ENCODE peak calls at places on chromosome 18, in five cellular contexts. U is neural progenitor cell; O is bronchial epithelial cell; L is colonic mucosa; P is naive thymus-derived CD4-positive, alpha-beta T cell. C is an unnamed sample.

GRCh38 chr18:10878703-10879102 is 270.7 kb downstream of the PIEZO2 start:
- DNase-seq in U (no peak), O (no peak), L (no peak), P (no peak), C (no peak)

GRCh38 chr18:61612517-61612916 is 279.3 kb downstream of the CDH20 start:
- DNase-seq in U (no peak), O (no peak), L (no peak), P (no peak), C (no peak)

GRCh38 chr18:9642799-9643445 is 28.6 kb upstream of the PPP4R1 start:
- DNase-seq in U (no peak), O (peak; percentile 55), L (no peak), P (no peak), C (no peak)

GRCh38 chr18:35117951-35118411 is 76.8 kb downstream of the MAPRE2 start:
- DNase-seq in U (peak; percentile 31), O (no peak), L (no peak), P (no peak), C (no peak)

GRCh38 chr18:33231474-33232317 is 208.8 kb downstream of the CCDC178 start:
- DNase-seq in U (peak; percentile 92), O (peak; percentile 63), L (peak; percentile 82), P (peak; percentile 25), C (peak; percentile 12)

GRCh38 chr18:3118195-3119010 is 101.4 kb downstream of the MYOM1 start:
- DNase-seq in U (no peak), O (peak; percentile 27), L (no peak), P (no peak), C (no peak)

GRCh38 chr18:26637983-26638382 is 89.6 kb upstream of the KCTD1 start:
- DNase-seq in U (no peak), O (no peak), L (no peak), P (no peak), C (no peak)

GRCh38 chr18:44823782-44824181 is 143.1 kb downstream of the SETBP1 start:
- DNase-seq in U (no peak), O (peak; percentile 93), L (no peak), P (no peak), C (no peak)

DNA sequence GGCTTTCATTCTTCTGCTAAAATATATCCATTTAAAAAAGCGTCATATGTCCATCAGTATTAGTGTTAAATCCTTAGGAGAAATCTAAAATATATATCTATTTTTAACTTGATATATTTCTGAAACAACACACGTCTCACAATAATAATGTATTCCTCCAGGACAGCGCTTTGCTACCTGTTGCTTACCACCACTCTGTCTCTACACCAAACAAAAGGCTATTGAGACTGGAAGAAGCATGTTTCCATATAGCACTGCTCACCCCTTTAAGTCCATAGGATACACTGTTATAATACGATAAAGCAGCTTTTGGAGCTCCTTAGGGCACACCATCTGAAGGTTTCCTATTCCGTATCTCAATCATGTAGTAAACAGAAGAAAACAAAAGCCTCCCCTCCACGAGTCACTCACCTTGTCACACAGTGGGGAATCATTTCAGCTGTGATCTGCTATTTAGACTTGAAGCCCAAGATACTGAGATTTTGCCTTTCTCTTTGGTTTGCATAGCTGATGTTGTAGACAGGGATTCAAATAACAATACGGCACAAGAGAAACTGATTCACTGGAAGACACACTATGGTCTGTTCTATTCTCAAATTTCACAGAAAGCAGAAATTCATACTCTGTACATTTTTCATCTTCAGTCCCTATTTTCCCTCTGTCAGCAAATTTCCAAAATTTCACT is 187.3 kb downstream of the TCF4 start:
- DNase-seq in U (no peak), O (no peak), L (no peak), P (no peak), C (no peak)
- H3K4me3 ChIP-seq in U (no peak overlapping the region), O (no peak overlapping the region), L (no peak overlapping the region), P (no peak overlapping the region), C (no peak overlapping the region)

GRCh38 chr18:58592223-58593214 is 36.4 kb downstream of the ALPK2 start:
- DNase-seq in U (peak; percentile 89), O (peak; percentile 11), L (no peak), P (no peak), C (no peak)
- H3K4me3 ChIP-seq in U (no peak overlapping the region), O (no peak overlapping the region), L (no peak overlapping the region), P (no peak overlapping the region), C (no peak overlapping the region)

DNA sequence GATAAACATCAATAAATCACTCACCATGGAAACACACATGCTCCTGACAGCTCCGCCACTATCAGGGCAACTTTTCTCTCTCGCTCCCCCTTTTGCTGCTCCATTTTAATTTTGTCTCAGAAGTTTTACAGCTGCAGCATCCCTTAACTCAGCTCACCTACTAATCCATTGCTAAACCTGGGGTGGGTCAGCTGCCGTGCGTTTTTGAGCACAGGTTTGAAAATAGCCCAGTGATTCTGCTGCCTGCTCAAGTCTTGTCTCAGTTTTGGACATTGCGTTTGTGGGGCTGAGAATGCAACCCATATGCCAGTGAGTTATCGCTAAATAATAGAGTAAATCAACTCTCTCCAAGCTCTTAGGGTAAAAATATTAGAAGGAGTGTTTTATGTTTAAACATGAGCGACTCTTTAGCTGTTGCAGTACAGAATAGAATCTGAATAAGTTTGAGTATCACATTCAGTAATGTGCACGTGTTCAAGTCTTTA is 2.1 kb downstream of the TSHZ1 start:
- DNase-seq in U (no peak), O (no peak), L (peak; percentile 36), P (no peak), C (no peak)
- H3K4me3 ChIP-seq in U (no peak overlapping the region), O (peak overlapping the region; percentile 14), L (peak overlapping the region; percentile 76), P (peak overlapping the region; percentile 53), C (peak overlapping the region; percentile 57)

DNA sequence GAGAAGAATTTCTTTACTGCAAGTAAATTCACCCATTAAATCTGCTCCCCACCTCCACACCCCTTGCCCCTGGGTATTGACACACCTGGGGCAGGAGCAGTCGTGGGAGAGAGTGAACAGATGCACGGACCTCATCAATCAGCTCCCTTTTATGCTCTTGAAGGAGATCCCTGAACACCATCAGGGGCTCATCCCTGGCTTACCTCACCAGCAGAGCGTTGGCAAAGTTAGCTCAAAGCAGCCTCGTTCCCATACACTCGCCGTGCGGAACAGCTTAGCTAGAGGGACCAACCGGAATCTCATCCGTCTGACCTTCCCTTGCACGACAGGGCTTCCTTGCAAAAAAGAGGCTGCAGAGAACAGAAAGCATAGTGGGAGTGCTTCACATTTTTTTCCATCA is 488.9 kb downstream of the ZNF516 start:
- DNase-seq in U (no peak), O (no peak), L (no peak), P (no peak), C (no peak)
- H3K4me3 ChIP-seq in U (no peak overlapping the region), O (no peak overlapping the region), L (no peak overlapping the region), P (no peak overlapping the region), C (no peak overlapping the region)

GRCh38 chr18:23994361-23994902 is 20.1 kb upstream of the TTC39C start:
- DNase-seq in U (peak; percentile 21), O (peak; percentile 92), L (peak; percentile 41), P (no peak), C (no peak)
- H3K4me3 ChIP-seq in U (no peak overlapping the region), O (no peak overlapping the region), L (no peak overlapping the region), P (no peak overlapping the region), C (no peak overlapping the region)